ENCODE peak calls at places on chromosomes 11 and 22, in seven cellular contexts. One of them, this sample, is unnamed.

GRCh38 chr11:126113963-126114362 is 51.3 kb upstream of the CDON start:
- DNase-seq in nephron progenitor cell: no peak
- DNase-seq in MM.1S: no peak
- DNase-seq in GM10248: no peak
- DNase-seq in fibroblast of mammary gland: peak; percentile 57
- DNase-seq in DND-41: no peak
- DNase-seq in foreskin fibroblast: no peak
- DNase-seq in this sample: no peak

GRCh38 chr22:39431821-39432251 is 25.0 kb upstream of the MGAT3 start:
- DNase-seq in foreskin fibroblast: peak; percentile 24
- DNase-seq in GM10248: no peak
- DNase-seq in MM.1S: no peak
- DNase-seq in DND-41: no peak
- DNase-seq in nephron progenitor cell: no peak
- DNase-seq in fibroblast of mammary gland: no peak
- DNase-seq in this sample: no peak

GRCh38 chr11:28767574-28767973 is 659.4 kb downstream of the METTL15 start:
- DNase-seq in DND-41: no peak
- DNase-seq in nephron progenitor cell: no peak
- DNase-seq in MM.1S: no peak
- DNase-seq in GM10248: no peak
- DNase-seq in fibroblast of mammary gland: peak; percentile 33
- DNase-seq in foreskin fibroblast: peak; percentile 38
- DNase-seq in this sample: no peak

GRCh38 chr22:31036671-31037550 is 44.2 kb upstream of the SMTN start:
- DNase-seq in foreskin fibroblast: peak; percentile 47
- DNase-seq in DND-41: peak; percentile 8
- DNase-seq in nephron progenitor cell: no peak
- DNase-seq in GM10248: no peak
- DNase-seq in MM.1S: no peak
- DNase-seq in fibroblast of mammary gland: peak; percentile 57
- DNase-seq in this sample: no peak

GRCh38 chr22:38755155-38755910 is 465 bp downstream of the SUN2 start:
- DNase-seq in nephron progenitor cell: peak; percentile 72
- DNase-seq in GM10248: peak; percentile 76
- DNase-seq in fibroblast of mammary gland: peak; percentile 73
- DNase-seq in MM.1S: peak; percentile 75
- DNase-seq in foreskin fibroblast: peak; percentile 87
- DNase-seq in DND-41: peak; percentile 51
- DNase-seq in this sample: peak; percentile 76

GRCh38 chr22:31948002-31948401 is 3.7 kb downstream of the YWHAH start:
- DNase-seq in foreskin fibroblast: no peak
- DNase-seq in GM10248: no peak
- DNase-seq in fibroblast of mammary gland: no peak
- DNase-seq in DND-41: no peak
- DNase-seq in MM.1S: no peak
- DNase-seq in nephron progenitor cell: no peak
- DNase-seq in this sample: no peak

GRCh38 chr11:63804259-63804658 is 9.0 kb upstream of the SPINDOC start:
- DNase-seq in foreskin fibroblast: no peak
- DNase-seq in fibroblast of mammary gland: no peak
- DNase-seq in GM10248: no peak
- DNase-seq in nephron progenitor cell: no peak
- DNase-seq in MM.1S: no peak
- DNase-seq in DND-41: no peak
- DNase-seq in this sample: no peak

GRCh38 chr11:126544311-126545056 is 189.0 kb downstream of the ST3GAL4 start:
- DNase-seq in fibroblast of mammary gland: peak; percentile 12
- DNase-seq in nephron progenitor cell: peak; percentile 64
- DNase-seq in MM.1S: no peak
- DNase-seq in DND-41: no peak
- DNase-seq in GM10248: no peak
- DNase-seq in foreskin fibroblast: peak; percentile 50
- DNase-seq in this sample: no peak

GRCh38 chr11:7671347-7671746 is 2.0 kb downstream of the CYB5R2 start:
- DNase-seq in foreskin fibroblast: no peak
- DNase-seq in nephron progenitor cell: no peak
- DNase-seq in GM10248: no peak
- DNase-seq in fibroblast of mammary gland: no peak
- DNase-seq in DND-41: no peak
- DNase-seq in MM.1S: no peak
- DNase-seq in this sample: no peak

GRCh38 chr11:113162590-113162961 is 151.8 kb upstream of the TTC12 start:
- DNase-seq in MM.1S: no peak
- DNase-seq in DND-41: no peak
- DNase-seq in fibroblast of mammary gland: no peak
- DNase-seq in nephron progenitor cell: no peak
- DNase-seq in GM10248: no peak
- DNase-seq in foreskin fibroblast: no peak
- DNase-seq in this sample: no peak

GRCh38 chr22:43213066-43213465 is 26.1 kb upstream of the TTLL12 start:
- DNase-seq in DND-41: no peak
- DNase-seq in foreskin fibroblast: no peak
- DNase-seq in fibroblast of mammary gland: no peak
- DNase-seq in MM.1S: no peak
- DNase-seq in GM10248: no peak
- DNase-seq in nephron progenitor cell: peak; percentile 64
- DNase-seq in this sample: no peak

GRCh38 chr22:35544189-35544588 is 3.6 kb downstream of the RASD2 start:
- DNase-seq in fibroblast of mammary gland: no peak
- DNase-seq in nephron progenitor cell: no peak
- DNase-seq in foreskin fibroblast: no peak
- DNase-seq in MM.1S: no peak
- DNase-seq in GM10248: no peak
- DNase-seq in DND-41: peak; percentile 34
- DNase-seq in this sample: peak; percentile 39

GRCh38 chr11:121932646-121933185 is 183.3 kb downstream of the BLID start:
- DNase-seq in MM.1S: no peak
- DNase-seq in GM10248: no peak
- DNase-seq in DND-41: no peak
- DNase-seq in nephron progenitor cell: no peak
- DNase-seq in foreskin fibroblast: no peak
- DNase-seq in fibroblast of mammary gland: no peak
- DNase-seq in this sample: no peak

GRCh38 chr22:25067851-25068421 is 115.4 kb downstream of the KIAA1671 start:
- DNase-seq in DND-41: peak; percentile 94
- DNase-seq in fibroblast of mammary gland: no peak
- DNase-seq in MM.1S: peak; percentile 28
- DNase-seq in nephron progenitor cell: no peak
- DNase-seq in GM10248: no peak
- DNase-seq in foreskin fibroblast: no peak
- DNase-seq in this sample: peak; percentile 90

GRCh38 chr22:27990879-27991278 is 71.8 kb upstream of the PITPNB start:
- DNase-seq in nephron progenitor cell: peak; percentile 51
- DNase-seq in fibroblast of mammary gland: peak; percentile 52
- DNase-seq in foreskin fibroblast: no peak
- DNase-seq in DND-41: peak; percentile 4
- DNase-seq in MM.1S: no peak
- DNase-seq in GM10248: peak; percentile 55
- DNase-seq in this sample: peak; percentile 7

GRCh38 chr11:32466279-32466915 is 31.1 kb upstream of the WT1 start:
- DNase-seq in nephron progenitor cell: no peak
- DNase-seq in MM.1S: no peak
- DNase-seq in fibroblast of mammary gland: no peak
- DNase-seq in foreskin fibroblast: no peak
- DNase-seq in DND-41: no peak
- DNase-seq in GM10248: no peak
- DNase-seq in this sample: no peak

GRCh38 chr22:38735465-38736256 is 20.1 kb downstream of the SUN2 start:
- DNase-seq in fibroblast of mammary gland: no peak
- DNase-seq in GM10248: no peak
- DNase-seq in DND-41: no peak
- DNase-seq in foreskin fibroblast: no peak
- DNase-seq in nephron progenitor cell: no peak
- DNase-seq in MM.1S: peak; percentile 28
- DNase-seq in this sample: no peak

GRCh38 chr11:44977493-44977984 is 26.9 kb upstream of the TP53I11 start:
- DNase-seq in DND-41: peak; percentile 28
- DNase-seq in GM10248: no peak
- DNase-seq in fibroblast of mammary gland: no peak
- DNase-seq in MM.1S: no peak
- DNase-seq in foreskin fibroblast: no peak
- DNase-seq in nephron progenitor cell: no peak
- DNase-seq in this sample: peak; percentile 12

GRCh38 chr11:96391698-96392307 is 2.0 kb downstream of the JRKL start:
- DNase-seq in GM10248: no peak
- DNase-seq in foreskin fibroblast: no peak
- DNase-seq in MM.1S: no peak
- DNase-seq in fibroblast of mammary gland: peak; percentile 11
- DNase-seq in DND-41: no peak
- DNase-seq in nephron progenitor cell: no peak
- DNase-seq in this sample: no peak

DNA sequence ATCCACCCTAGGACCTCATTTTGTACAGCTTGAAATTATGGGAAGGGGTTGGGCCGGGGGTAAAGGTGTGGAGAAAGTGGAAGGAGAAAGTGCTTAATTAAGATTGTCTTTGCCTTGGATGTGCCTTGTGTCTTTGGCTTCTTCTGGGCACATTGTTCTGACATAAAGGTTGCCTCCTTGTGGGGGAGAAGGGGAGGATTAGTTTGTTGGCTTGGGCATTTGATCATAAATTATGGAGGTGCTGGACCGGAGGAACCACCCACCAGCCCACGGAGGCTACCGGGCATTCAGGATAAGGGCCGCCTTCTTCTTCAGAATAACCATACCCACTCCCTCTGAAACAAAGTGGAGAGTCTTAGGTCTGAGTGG is 1.3 kb downstream of the PAFAH1B2 start:
- DNase-seq in nephron progenitor cell: peak; percentile 48
- DNase-seq in GM10248: peak; percentile 21
- DNase-seq in MM.1S: peak; percentile 20
- DNase-seq in foreskin fibroblast: peak; percentile 34
- DNase-seq in DND-41: peak; percentile 9
- DNase-seq in fibroblast of mammary gland: peak; percentile 56
- DNase-seq in this sample: peak; percentile 20
- TF ChIP-seq CTCF in nephron progenitor cell: no peak
- TF ChIP-seq CTCF in GM10248: no peak
- TF ChIP-seq CTCF in MM.1S: peak; percentile 28
- TF ChIP-seq CTCF in foreskin fibroblast: peak; percentile 22
- TF ChIP-seq CTCF in DND-41: peak; percentile 38
- TF ChIP-seq CTCF in fibroblast of mammary gland: peak; percentile 17
- TF ChIP-seq CTCF in this sample: peak; percentile 15

DNA sequence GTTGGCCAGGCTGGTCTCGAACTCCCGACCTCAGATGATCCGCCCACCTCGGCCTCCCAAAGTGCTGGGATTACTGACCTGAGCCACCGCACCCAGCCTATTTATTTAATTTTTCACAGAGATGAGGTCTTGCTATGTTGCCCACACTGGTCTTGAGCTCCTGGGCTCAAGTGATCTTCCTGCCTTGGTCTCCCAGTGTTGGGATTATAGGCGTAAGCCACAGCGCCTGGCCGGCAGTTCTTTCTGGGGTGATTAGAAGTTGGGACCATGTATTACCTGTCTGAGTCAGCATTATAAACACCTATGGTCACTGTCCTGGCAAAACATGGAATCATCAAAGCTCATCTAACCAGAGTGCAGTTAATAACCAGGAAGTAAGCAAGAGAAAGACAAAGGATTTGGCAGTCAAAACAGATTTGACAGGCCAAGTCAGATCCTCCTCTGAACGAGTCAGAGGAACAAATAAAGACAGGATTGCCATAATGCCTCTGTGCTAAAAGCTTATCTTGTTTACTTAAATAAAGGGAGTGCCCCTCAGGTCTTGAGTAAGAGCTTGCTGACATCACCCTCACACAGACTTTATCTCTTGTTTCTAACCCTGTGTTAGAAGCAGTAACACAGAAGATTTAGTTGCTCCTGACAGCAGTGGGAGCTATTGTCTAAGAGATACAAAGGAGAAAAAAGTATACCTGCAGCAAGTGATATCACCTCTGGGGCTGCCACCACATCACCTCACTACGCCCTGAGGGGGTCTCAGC is 3.7 kb downstream of the SERPIND1 start:
- DNase-seq in MM.1S: no peak
- DNase-seq in GM10248: no peak
- DNase-seq in DND-41: no peak
- DNase-seq in nephron progenitor cell: no peak
- DNase-seq in fibroblast of mammary gland: peak; percentile 94
- DNase-seq in foreskin fibroblast: peak; percentile 68
- DNase-seq in this sample: no peak
- TF ChIP-seq CTCF in MM.1S: no peak
- TF ChIP-seq CTCF in GM10248: no peak
- TF ChIP-seq CTCF in DND-41: no peak
- TF ChIP-seq CTCF in nephron progenitor cell: no peak
- TF ChIP-seq CTCF in fibroblast of mammary gland: no peak
- TF ChIP-seq CTCF in foreskin fibroblast: no peak
- TF ChIP-seq CTCF in this sample: no peak

DNA sequence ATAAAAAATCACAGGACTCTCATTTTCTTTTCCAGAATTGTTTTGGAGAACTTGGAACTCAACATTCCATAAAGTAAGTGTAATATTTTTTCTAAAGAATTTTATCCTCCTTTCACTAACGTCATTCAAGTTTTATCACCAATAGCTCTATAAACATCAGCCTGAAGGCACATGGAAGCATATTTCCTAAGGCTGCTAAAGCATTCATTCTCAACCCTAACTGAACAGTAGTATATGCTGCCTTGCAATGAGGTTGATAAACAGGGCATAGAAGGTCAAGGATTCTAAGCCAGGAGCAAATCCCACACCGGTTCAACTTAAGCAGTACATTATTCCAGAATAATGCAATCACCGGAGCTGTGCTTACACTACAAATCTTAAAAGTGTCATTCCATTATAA is 273.9 kb downstream of the RAB38 start:
- DNase-seq in nephron progenitor cell: no peak
- DNase-seq in DND-41: no peak
- DNase-seq in MM.1S: no peak
- DNase-seq in fibroblast of mammary gland: no peak
- DNase-seq in GM10248: no peak
- DNase-seq in foreskin fibroblast: no peak
- DNase-seq in this sample: no peak
- TF ChIP-seq CTCF in nephron progenitor cell: no peak
- TF ChIP-seq CTCF in DND-41: no peak
- TF ChIP-seq CTCF in MM.1S: no peak
- TF ChIP-seq CTCF in fibroblast of mammary gland: no peak
- TF ChIP-seq CTCF in GM10248: no peak
- TF ChIP-seq CTCF in foreskin fibroblast: no peak
- TF ChIP-seq CTCF in this sample: no peak

DNA sequence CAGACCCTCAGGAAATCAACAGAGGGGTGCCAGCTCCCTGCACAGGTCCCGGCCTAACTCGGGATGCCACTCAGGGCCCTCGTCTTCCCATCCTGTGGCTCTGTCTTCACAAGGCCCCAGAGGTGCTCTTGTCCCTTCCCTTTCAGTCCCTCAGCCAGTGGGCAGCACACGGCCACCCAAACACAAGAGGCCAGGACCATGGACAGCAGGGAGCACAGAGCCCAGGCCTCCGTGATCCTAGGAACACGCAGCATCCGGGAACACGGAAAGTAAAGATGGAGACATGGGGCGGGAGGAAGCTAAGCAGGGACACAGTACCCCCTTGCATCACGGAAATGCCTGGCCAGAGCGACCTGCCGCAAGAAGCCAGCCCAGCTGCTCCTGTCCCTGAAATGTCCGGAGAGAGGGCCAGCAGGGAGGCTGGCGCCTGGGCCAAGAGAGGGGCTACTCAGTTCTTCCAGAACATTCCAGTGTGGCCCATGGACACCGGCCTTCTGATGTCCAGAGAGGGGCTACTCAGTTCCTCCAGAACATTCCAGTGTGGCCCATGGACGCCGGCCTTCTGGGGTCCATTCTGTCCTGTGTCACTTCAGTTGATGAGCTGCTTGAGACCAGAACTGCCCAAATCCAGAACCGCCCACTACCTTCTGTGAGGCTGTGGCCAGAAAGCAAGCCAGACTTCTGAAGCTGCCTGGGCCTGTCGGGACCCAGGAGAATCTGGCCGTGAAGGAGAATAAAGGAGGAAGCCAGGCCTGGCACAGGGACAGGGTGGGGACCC is 274.0 kb downstream of the BRD1 start:
- DNase-seq in nephron progenitor cell: peak; percentile 67
- DNase-seq in foreskin fibroblast: no peak
- DNase-seq in GM10248: no peak
- DNase-seq in MM.1S: no peak
- DNase-seq in DND-41: no peak
- DNase-seq in fibroblast of mammary gland: no peak
- DNase-seq in this sample: no peak
- TF ChIP-seq CTCF in nephron progenitor cell: no peak
- TF ChIP-seq CTCF in foreskin fibroblast: no peak
- TF ChIP-seq CTCF in GM10248: no peak
- TF ChIP-seq CTCF in MM.1S: no peak
- TF ChIP-seq CTCF in DND-41: no peak
- TF ChIP-seq CTCF in fibroblast of mammary gland: no peak
- TF ChIP-seq CTCF in this sample: no peak